ENCODE peak calls at places on chromosome 10, in ten cellular contexts. D, P, W, R, H, O, B, K, X and C are unnamed samples.

GRCh38 chr10:24889636-24890035 is 62.8 kb downstream of the PRTFDC1 start:
- DNase-seq in H (no peak), D (no peak), P (no peak), W (no peak), R (no peak), B (peak; percentile 38), K (peak; percentile 65), O (no peak), X (no peak), C (no peak)

GRCh38 chr10:16192337-16192736 is 244.5 kb upstream of the PTER start:
- DNase-seq in D (no peak), P (no peak), O (peak; percentile 6), X (no peak), W (no peak), H (no peak), K (peak; percentile 1), R (no peak), B (no peak), C (no peak)

GRCh38 chr10:98361131-98361633 is 53.8 kb downstream of the PYROXD2 start:
- DNase-seq in X (peak; percentile 71), R (no peak), H (peak; percentile 96), W (no peak), O (peak; percentile 87), P (peak; percentile 88), B (peak; percentile 99), D (peak; percentile 100), K (peak; percentile 81), C (peak; percentile 99)

GRCh38 chr10:22831586-22831985 is 96.3 kb upstream of the ARMC3 start:
- DNase-seq in D (no peak), B (no peak), P (no peak), R (no peak), O (no peak), K (no peak), X (no peak), W (no peak), H (peak; percentile 53), C (no peak)

GRCh38 chr10:29535012-29535777 is 99.6 kb downstream of the SVIL start:
- DNase-seq in D (peak; percentile 65), W (peak; percentile 80), K (peak; percentile 44), P (peak; percentile 79), R (no peak), O (peak; percentile 81), X (no peak), H (peak; percentile 92), B (peak; percentile 75), C (peak; percentile 87)

GRCh38 chr10:133309111-133309719 is 501 bp downstream of the ZNF511 start:
- DNase-seq in H (peak; percentile 92), X (peak; percentile 99), B (peak; percentile 94), W (peak; percentile 94), R (peak; percentile 96), K (peak; percentile 78), D (no peak), P (peak; percentile 94), O (peak; percentile 96), C (peak; percentile 79)

GRCh38 chr10:106320078-106320477 is 844.4 kb downstream of the SORCS1 start:
- DNase-seq in D (no peak), W (no peak), K (no peak), O (no peak), R (no peak), P (no peak), H (no peak), B (no peak), X (no peak), C (no peak)

GRCh38 chr10:33967721-33968120 is 633.3 kb upstream of the NRP1 start:
- DNase-seq in W (no peak), K (no peak), O (no peak), H (no peak), B (no peak), P (no peak), D (peak; percentile 24), X (no peak), R (no peak), C (no peak)

GRCh38 chr10:126075009-126075408 is 178.6 kb downstream of the FANK1 start:
- DNase-seq in P (no peak), D (no peak), K (peak; percentile 99), O (no peak), X (no peak), B (no peak), H (no peak), R (no peak), W (no peak), C (no peak)

GRCh38 chr10:48478469-48478868 is 126.4 kb downstream of the ARHGAP22 start:
- DNase-seq in H (no peak), R (no peak), K (no peak), B (no peak), X (no peak), P (no peak), D (no peak), O (no peak), W (no peak), C (no peak)

GRCh38 chr10:127989481-127989964 is 82.6 kb downstream of the PTPRE start:
- DNase-seq in D (no peak), R (no peak), H (no peak), B (no peak), W (no peak), X (no peak), O (no peak), P (no peak), K (no peak), C (no peak)

GRCh38 chr10:98391578-98391991 is 23.4 kb downstream of the PYROXD2 start:
- DNase-seq in X (no peak), D (no peak), P (no peak), K (peak; percentile 75), R (no peak), O (no peak), B (peak; percentile 44), H (no peak), W (no peak), C (no peak)

GRCh38 chr10:81127931-81128330 is 590.2 kb downstream of the SH2D4B start:
- DNase-seq in X (no peak), R (no peak), K (no peak), P (no peak), D (no peak), B (no peak), O (no peak), W (no peak), H (no peak), C (no peak)

GRCh38 chr10:11863353-11864105 is 40.4 kb downstream of the PROSER2 start:
- DNase-seq in W (no peak), X (no peak), O (no peak), H (no peak), K (no peak), B (no peak), D (no peak), R (peak; percentile 34), P (no peak), C (no peak)

DNA sequence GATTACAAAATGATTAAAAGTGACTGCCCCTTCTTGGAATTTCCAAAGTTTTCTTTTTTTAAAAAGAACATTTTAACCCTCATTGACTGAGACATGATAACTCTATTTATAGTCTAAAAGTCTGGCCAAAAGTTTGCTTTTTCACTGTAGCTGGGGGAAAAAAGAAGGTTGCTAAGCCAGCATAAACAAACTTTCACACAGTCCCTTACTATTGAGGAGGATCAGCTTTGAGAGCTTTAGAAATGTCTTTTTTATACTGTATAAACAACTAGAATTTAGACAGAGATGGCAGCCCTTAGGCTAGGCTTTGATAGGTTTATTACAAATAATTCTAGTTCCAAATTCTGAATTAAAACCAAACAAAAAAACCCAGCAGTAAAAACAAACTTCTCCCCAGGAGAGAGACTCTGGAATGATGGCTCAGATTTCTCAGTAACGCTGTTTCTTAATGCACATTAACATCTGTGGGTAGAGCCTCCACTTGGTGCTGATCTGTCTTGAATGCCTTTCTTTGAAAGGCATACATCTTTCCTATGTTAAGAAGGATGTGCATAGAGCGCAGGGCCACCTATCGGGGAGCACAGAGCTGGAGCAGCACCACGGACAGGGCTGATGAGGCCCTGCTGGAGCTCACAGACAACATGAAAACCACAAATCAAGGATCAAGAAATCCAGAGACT is 100.9 kb upstream of the PDLIM1 start:
- DNase-seq in H (peak; percentile 83), X (no peak), D (no peak), O (peak; percentile 78), R (no peak), W (peak; percentile 55), K (peak; percentile 31), P (peak; percentile 67), B (peak; percentile 63), C (peak; percentile 19)
- TF ChIP-seq CTCF in H (peak; percentile 35), X (no peak), D (peak; percentile 20), O (peak; percentile 20), R (no peak), W (no peak), K (no peak), P (peak; percentile 34), B (peak; percentile 38), C (peak; percentile 23)

GRCh38 chr10:87578160-87578559 is 73.5 kb downstream of the MINPP1 start:
- DNase-seq in B (no peak), W (no peak), P (no peak), D (no peak), R (no peak), K (no peak), X (no peak), O (no peak), H (no peak), C (no peak)
- TF ChIP-seq CTCF in B (no peak), W (no peak), P (no peak), D (no peak), R (no peak), K (no peak), X (no peak), O (no peak), H (no peak), C (no peak)

GRCh38 chr10:70404036-70404905 is at the start of gene EIF4EBP2:
- DNase-seq in R (peak; percentile 97), K (peak; percentile 87), D (peak; percentile 71), B (peak; percentile 96), H (peak; percentile 97), W (peak; percentile 99), P (peak; percentile 98), O (peak; percentile 98), X (peak; percentile 100), C (peak; percentile 90)
- TF ChIP-seq CTCF in R (no peak), K (no peak), D (no peak), B (no peak), H (no peak), W (no peak), P (no peak), O (no peak), X (no peak), C (no peak)

GRCh38 chr10:114634607-114634974 is 23.5 kb downstream of the ABLIM1 start:
- DNase-seq in H (peak; percentile 92), D (peak; percentile 90), B (peak; percentile 92), P (no peak), X (no peak), O (peak; percentile 89), W (no peak), R (no peak), K (peak; percentile 84), C (peak; percentile 98)

GRCh38 chr10:114635101-114635500 is 23.0 kb downstream of the ABLIM1 start:
- DNase-seq in B (peak; percentile 39), D (no peak), X (no peak), O (no peak), H (no peak), P (no peak), K (no peak), R (no peak), W (no peak), C (no peak)

GRCh38 chr10:114638874-114639625 is 19.0 kb downstream of the ABLIM1 start:
- DNase-seq in O (no peak), X (no peak), W (no peak), P (no peak), D (peak; percentile 98), R (no peak), B (peak; percentile 65), K (no peak), H (peak; percentile 95), C (peak; percentile 97)

GRCh38 chr10:114632869-114633715 is 25.0 kb downstream of the ABLIM1 start:
- DNase-seq in H (peak; percentile 88), O (peak; percentile 88), P (no peak), W (no peak), X (no peak), K (peak; percentile 74), R (peak; percentile 6), D (peak; percentile 61), B (peak; percentile 74), C (peak; percentile 90)

GRCh38 chr10:114635797-114636550 is 22.1 kb downstream of the ABLIM1 start:
- DNase-seq in R (no peak), P (no peak), X (no peak), H (no peak), B (no peak), K (no peak), O (no peak), D (no peak), W (no peak), C (no peak)
- TF ChIP-seq CTCF in R (no peak), P (no peak), X (no peak), H (no peak), B (no peak), K (no peak), O (no peak), D (no peak), W (no peak), C (no peak)